ENCODE peak calls at places on chromosomes 5 and 9, in four cellular contexts. U, Q, A and I are unnamed samples.

GRCh38 chr5:56984445-56984844 is 32.5 kb upstream of the MIER3 start:
- DNase-seq in U (no peak), A (no peak), Q (no peak), I (no peak)

GRCh38 chr5:168135897-168136296 is 155.5 kb upstream of the WWC1 start:
- DNase-seq in A (no peak), Q (no peak), U (no peak), I (no peak)

GRCh38 chr5:172866802-172867748 is 33.0 kb downstream of the ERGIC1 start:
- DNase-seq in Q (no peak), U (no peak), A (peak; percentile 53), I (no peak)

GRCh38 chr5:20368581-20368980 is 380.6 kb upstream of the CDH18 start:
- DNase-seq in Q (no peak), A (no peak), U (no peak), I (no peak)

GRCh38 chr9:14888272-14888671 is 22.0 kb downstream of the FREM1 start:
- DNase-seq in U (no peak), Q (no peak), A (no peak), I (no peak)

GRCh38 chr9:105254226-105254625 is 9.8 kb downstream of the SLC44A1 start:
- DNase-seq in A (peak; percentile 36), U (no peak), Q (no peak), I (no peak)

GRCh38 chr9:88313364-88314220 is 74.7 kb upstream of the SPIN1 start:
- DNase-seq in U (peak; percentile 38), Q (no peak), A (peak; percentile 80), I (no peak)

GRCh38 chr5:54703091-54703490 is 185.5 kb downstream of the SNX18 start:
- DNase-seq in A (no peak), Q (no peak), U (no peak), I (no peak)

GRCh38 chr5:32471784-32472183 is 27.2 kb upstream of the ZFR start:
- DNase-seq in A (peak; percentile 16), Q (no peak), U (no peak), I (no peak)

GRCh38 chr9:135904121-135904520 is 3.2 kb downstream of the CAMSAP1 start:
- DNase-seq in A (no peak), Q (no peak), U (no peak), I (no peak)

GRCh38 chr9:134947265-134947955 is 29.7 kb upstream of the FCN1 start:
- DNase-seq in U (no peak), Q (no peak), A (no peak), I (no peak)

GRCh38 chr9:114696814-114697544 is 15.0 kb upstream of the TEX48 start:
- DNase-seq in A (no peak), U (no peak), Q (no peak), I (no peak)

GRCh38 chr9:36849943-36850342 is 184.1 kb downstream of the PAX5 start:
- DNase-seq in U (no peak), A (no peak), Q (no peak), I (no peak)

GRCh38 chr9:17005085-17005484 is 129.8 kb upstream of the CNTLN start:
- DNase-seq in Q (no peak), U (peak; percentile 21), A (peak; percentile 67), I (no peak)

GRCh38 chr5:42813533-42813932 is 1.8 kb upstream of the SELENOP start:
- DNase-seq in Q (no peak), A (peak; percentile 84), U (peak; percentile 67), I (no peak)

GRCh38 chr5:42808888-42809611 is 2.6 kb downstream of the SELENOP start:
- DNase-seq in U (no peak), A (no peak), Q (no peak), I (no peak)

GRCh38 chr5:42811591-42812392 is at the start of gene SELENOP:
- DNase-seq in U (peak; percentile 9), Q (peak; percentile 17), A (peak; percentile 75), I (peak; percentile 24)

GRCh38 chr5:42810905-42811590 is 644 bp downstream of the SELENOP start:
- DNase-seq in Q (no peak), U (no peak), A (no peak), I (no peak)

DNA sequence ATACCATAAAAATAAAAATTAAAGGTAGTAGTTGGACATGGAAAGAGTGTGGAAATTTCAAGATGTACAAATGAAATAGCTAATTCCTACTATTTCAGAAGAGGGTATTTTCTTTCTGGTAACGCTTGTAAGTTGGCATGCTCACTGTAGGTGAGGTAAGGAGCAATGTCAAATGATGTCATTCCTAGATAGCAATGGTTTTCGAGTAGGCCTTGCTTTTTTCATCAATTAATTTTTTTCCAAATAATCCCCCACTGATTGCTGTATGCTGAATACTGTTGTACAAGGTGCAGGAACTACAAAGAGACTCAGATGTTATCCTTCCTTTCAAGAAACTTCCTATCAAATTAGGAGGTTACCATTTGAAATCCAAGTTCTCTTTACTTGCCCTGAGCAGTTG is 928 bp upstream of the SELENOP start:
- DNase-seq in U (no peak), A (no peak), Q (no peak), I (no peak)
- H3K4me2 ChIP-seq in U (peak overlapping the region; percentile 78), A (peak overlapping the region; percentile 29), Q (no peak overlapping the region), I (no peak overlapping the region)

DNA sequence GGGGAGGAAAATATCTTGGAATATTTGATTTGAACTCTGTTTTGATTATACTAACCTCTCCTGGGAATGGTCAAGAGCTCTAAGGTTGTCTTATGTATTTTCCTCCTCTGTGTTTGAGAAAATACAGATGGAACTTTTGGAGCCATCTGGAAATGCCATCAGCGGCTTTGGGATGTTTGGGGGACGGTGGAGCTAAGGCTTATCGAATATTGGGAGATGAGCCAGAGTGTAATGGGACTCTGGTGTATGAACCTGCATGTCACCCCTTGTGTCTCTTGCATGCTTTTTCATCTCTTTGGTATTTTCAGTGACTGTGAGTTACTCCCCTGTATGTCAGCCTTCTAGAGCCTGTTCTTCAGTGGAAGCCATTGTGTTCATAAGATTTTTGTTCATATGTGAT is 180.0 kb upstream of the OTULINL start:
- DNase-seq in A (no peak), Q (no peak), U (no peak), I (no peak)
- TF ChIP-seq POLR2AphosphoS5 in A (no peak), Q (no peak), U (no peak), I (no peak)

GRCh38 chr9:112870556-112870955 is 20.1 kb downstream of the SLC46A2 start:
- DNase-seq in Q (no peak), U (no peak), A (no peak), I (no peak)
- H3K4me2 ChIP-seq in Q (no peak overlapping the region), U (no peak overlapping the region), A (no peak overlapping the region), I (no peak overlapping the region)

DNA sequence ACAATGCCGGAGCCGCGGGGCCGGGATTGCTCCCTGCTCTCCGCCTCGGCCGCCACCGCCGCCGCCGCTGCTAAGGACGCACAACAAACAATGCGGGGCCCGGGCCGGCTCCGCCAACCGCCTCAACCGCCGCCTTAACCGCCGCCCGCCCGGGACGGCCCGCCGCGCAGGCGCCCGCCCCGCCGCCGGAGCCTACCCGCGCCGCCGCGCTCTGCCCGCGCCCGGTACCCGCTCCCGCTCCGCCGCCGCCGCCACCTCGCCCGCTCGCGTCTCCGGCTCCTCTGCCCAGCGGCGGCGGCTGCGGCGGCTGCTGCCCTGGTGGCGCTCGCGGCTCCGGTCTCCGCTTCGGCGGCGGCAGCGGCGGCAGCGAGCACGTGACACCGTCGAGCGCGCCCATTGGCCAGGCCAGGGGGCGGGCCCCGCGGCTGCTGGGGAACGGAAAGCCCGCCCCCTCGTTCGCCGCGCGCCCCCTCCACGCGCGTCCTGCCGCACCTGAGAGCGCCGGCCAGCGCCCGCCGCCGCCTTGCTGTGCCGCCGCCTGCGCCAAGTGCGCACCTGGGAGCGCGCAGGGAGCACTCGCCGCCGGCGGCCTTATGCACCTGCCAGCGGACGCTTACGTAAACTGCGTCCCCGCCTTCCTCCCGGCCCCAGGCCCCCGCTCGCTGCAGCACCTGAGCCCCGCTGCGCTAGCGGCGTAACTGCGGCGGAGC is at the start of gene STRBP:
- DNase-seq in Q (peak; percentile 98), U (peak; percentile 61), A (peak; percentile 94), I (peak; percentile 74)
- TF ChIP-seq POLR2AphosphoS5 in Q (peak; percentile 27), U (no peak), A (peak; percentile 54), I (peak; percentile 76)

GRCh38 chr9:85716031-85716877 is 25.5 kb downstream of the AGTPBP1 start:
- DNase-seq in U (no peak), A (peak; percentile 78), Q (peak; percentile 4), I (no peak)
- H3K4me2 ChIP-seq in U (no peak overlapping the region), A (no peak overlapping the region), Q (no peak overlapping the region), I (no peak overlapping the region)

DNA sequence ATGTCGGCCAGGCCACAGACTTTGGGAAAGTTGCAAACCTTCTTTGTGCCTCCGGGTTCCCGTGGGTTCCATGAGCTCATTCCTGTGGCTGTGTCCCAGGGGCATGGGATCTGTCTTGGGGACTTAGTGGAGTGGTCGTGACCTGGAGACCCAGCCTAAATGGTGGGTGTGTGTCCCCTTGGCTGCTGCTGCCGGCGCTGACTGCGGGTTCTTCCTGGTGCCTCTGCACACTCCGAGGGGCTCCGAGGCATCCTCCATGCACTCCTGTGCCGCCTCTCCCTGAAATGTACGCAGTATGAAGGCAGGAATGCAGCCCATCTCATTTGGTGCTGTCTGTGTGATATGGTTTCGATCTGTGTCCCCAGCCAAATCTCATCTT is 21.0 kb upstream of the SLC2A6 start:
- DNase-seq in U (no peak), A (no peak), Q (no peak), I (no peak)
- TF ChIP-seq POLR2AphosphoS5 in U (no peak), A (no peak), Q (no peak), I (no peak)

GRCh38 chr9:91256235-91256634 is 105.5 kb downstream of the AUH start:
- DNase-seq in U (no peak), Q (no peak), A (no peak), I (no peak)
- H3K4me2 ChIP-seq in U (no peak overlapping the region), Q (no peak overlapping the region), A (no peak overlapping the region), I (no peak overlapping the region)

DNA sequence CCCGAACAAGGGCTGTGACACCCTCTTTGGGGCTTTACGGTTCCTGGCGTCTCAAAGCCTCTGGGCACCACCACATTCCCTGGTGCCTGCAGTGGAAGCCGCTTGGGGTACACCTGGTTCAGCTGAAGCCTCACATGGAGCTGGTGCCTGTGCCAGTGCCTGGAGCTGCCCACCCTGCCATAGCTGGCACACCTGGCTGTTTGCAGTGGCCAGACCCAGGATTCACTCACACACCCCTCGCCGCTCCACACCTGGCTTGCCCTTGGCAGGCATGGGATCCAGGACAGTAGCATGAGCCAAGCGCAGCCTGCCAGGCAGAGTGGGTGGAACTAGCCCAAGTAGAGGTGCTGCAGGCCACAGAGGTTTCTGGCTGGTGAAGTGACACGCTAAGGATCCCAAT is 641.8 kb downstream of the TLE4 start:
- DNase-seq in U (no peak), A (no peak), Q (no peak), I (no peak)
- TF ChIP-seq POLR2AphosphoS5 in U (no peak), A (no peak), Q (no peak), I (no peak)

DNA sequence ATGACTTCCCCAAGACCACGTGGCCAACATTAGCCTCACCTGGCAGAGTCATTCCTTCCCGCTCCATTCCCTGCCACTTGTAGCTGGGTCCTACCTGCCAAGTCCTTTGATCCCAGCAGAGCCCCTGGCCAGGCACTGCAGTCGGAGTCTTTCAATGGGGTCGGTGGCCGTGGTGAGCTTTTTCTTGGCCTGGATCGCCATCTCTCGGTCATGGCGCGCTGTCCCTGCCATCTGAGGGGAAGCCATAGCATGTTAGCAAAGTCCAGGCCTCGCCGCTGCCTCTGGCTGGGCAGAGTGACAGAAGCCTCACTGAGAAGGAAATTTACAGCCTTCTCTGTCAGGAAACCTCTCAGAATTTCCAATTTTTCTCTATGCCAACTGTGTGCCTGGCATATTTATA is 17.5 kb downstream of the CAPSL start:
- DNase-seq in Q (no peak), U (no peak), A (peak; percentile 50), I (no peak)
- H3K4me2 ChIP-seq in Q (no peak overlapping the region), U (no peak overlapping the region), A (no peak overlapping the region), I (no peak overlapping the region)